ENCODE peak calls at places on chromosomes 13 and 19, in six cellular contexts. I is Calu3, M is GM06990, C is AG04450, L is foreskin keratinocyte, E is progenitor cell of endocrine pancreas. T is an unnamed sample.

GRCh38 chr13:95201814-95202521 is 99.3 kb downstream of the ABCC4 start:
- DNase-seq in I (no peak), M (no peak), C (no peak), L (peak; percentile 42), E (no peak), T (no peak)

GRCh38 chr13:88074794-88075509 is 403.8 kb downstream of the SLITRK5 start:
- DNase-seq in I (no peak), M (no peak), C (no peak), L (peak; percentile 17), E (no peak), T (no peak)

GRCh38 chr13:77384999-77385398 is 58.1 kb upstream of the MYCBP2 start:
- DNase-seq in I (no peak), M (no peak), C (no peak), L (no peak), E (no peak), T (no peak)

GRCh38 chr13:95503662-95504061 is 48.9 kb upstream of the CLDN10 start:
- DNase-seq in I (no peak), M (no peak), C (no peak), L (no peak), E (no peak), T (no peak)

GRCh38 chr13:31697290-31697689 is 42.0 kb upstream of the RXFP2 start:
- DNase-seq in I (no peak), M (no peak), C (no peak), L (peak; percentile 36), E (no peak), T (no peak)

GRCh38 chr13:59914556-59914955 is 249.2 kb downstream of the DIAPH3 start:
- DNase-seq in I (no peak), M (no peak), C (peak; percentile 13), L (no peak), E (no peak), T (no peak)

GRCh38 chr13:91185294-91185863 is 162.1 kb upstream of the MIR17HG start:
- DNase-seq in I (no peak), M (no peak), C (no peak), L (peak; percentile 20), E (no peak), T (no peak)

GRCh38 chr19:45166723-45167252 is 6.0 kb upstream of the NKPD1 start:
- DNase-seq in I (no peak), M (peak; percentile 1), C (no peak), L (no peak), E (no peak), T (no peak)

GRCh38 chr13:26300140-26300539 is 46.2 kb downstream of the CDK8 start:
- DNase-seq in I (no peak), M (no peak), C (no peak), L (peak; percentile 25), E (no peak), T (no peak)

GRCh38 chr19:34254552-34255432 is at the start of gene GARRE1:
- DNase-seq in I (peak; percentile 94), M (peak; percentile 73), C (no peak), L (no peak), E (peak; percentile 25), T (peak; percentile 95)

GRCh38 chr13:112448621-112449544 is 72.7 kb downstream of the SPACA7 start:
- DNase-seq in I (no peak), M (no peak), C (no peak), L (no peak), E (no peak), T (no peak)

GRCh38 chr13:55437162-55437561 is 1703.6 kb upstream of the PRR20A start:
- DNase-seq in I (no peak), M (no peak), C (no peak), L (no peak), E (no peak), T (no peak)

GRCh38 chr13:113420833-113421600 is 32.3 kb downstream of the ADPRHL1 start:
- DNase-seq in I (no peak), M (no peak), C (no peak), L (no peak), E (no peak), T (no peak)

GRCh38 chr13:50518791-50519201 is 324.7 kb downstream of the DLEU7 start:
- DNase-seq in I (no peak), M (no peak), C (peak; percentile 47), L (no peak), E (no peak), T (no peak)

GRCh38 chr19:33396701-33397535 is 23.4 kb downstream of the CEBPG start:
- DNase-seq in I (no peak), M (no peak), C (no peak), L (no peak), E (no peak), T (no peak)

GRCh38 chr19:30691767-30692516 is 319.8 kb downstream of the ZNF536 start:
- DNase-seq in I (no peak), M (no peak), C (no peak), L (no peak), E (no peak), T (no peak)

GRCh38 chr13:70723732-70724131 is 615.5 kb upstream of the KLHL1 start:
- DNase-seq in I (no peak), M (no peak), C (no peak), L (no peak), E (no peak), T (no peak)

GRCh38 chr13:47908200-47908902 is 92.7 kb downstream of the SUCLA2 start:
- DNase-seq in I (no peak), M (no peak), C (peak; percentile 29), L (peak; percentile 19), E (no peak), T (no peak)

GRCh38 chr19:33947565-33947964 is 150.9 kb downstream of the KCTD15 start:
- DNase-seq in I (no peak), M (no peak), C (no peak), L (no peak), E (no peak), T (no peak)

GRCh38 chr19:30854207-30854606 is 482.0 kb downstream of the ZNF536 start:
- DNase-seq in I (no peak), M (no peak), C (no peak), L (no peak), E (no peak), T (no peak)

GRCh38 chr19:16828990-16829821 is at the start of gene SIN3B:
- DNase-seq in I (peak; percentile 80), M (peak; percentile 94), C (peak; percentile 54), L (peak; percentile 76), E (peak; percentile 83), T (peak; percentile 97)

GRCh38 chr13:84037937-84038464 is 155.7 kb upstream of the SLITRK1 start:
- DNase-seq in I (no peak), M (no peak), C (no peak), L (no peak), E (no peak), T (no peak)

GRCh38 chr13:41299316-41300094 is 11.6 kb upstream of the NAA16 start:
- DNase-seq in I (no peak), M (peak; percentile 12), C (no peak), L (no peak), E (no peak), T (no peak)

GRCh38 chr19:40219721-40220276 is 1.6 kb upstream of the TTC9B start:
- DNase-seq in I (peak; percentile 78), M (no peak), C (no peak), L (peak; percentile 90), E (no peak), T (no peak)

DNA sequence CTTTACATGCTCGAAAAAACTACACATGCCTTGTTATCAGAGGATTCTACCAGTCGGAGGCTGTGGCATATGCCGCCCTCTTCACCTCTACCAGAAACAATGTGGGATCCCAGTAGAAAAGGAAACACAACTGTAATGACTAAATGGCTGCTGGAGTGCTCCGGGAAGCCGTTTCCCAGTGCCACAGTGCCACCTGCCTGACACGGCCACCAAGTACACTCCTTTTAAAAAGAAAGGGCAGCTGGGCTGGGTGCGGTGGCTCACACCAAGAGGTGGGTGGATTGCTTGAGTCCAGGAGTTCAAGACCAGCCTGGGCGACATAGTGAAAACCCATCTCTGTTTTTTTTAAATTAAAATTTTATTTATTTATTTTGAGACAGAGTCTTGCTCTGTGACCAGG is 67.3 kb downstream of the TRPM4 start:
- DNase-seq in I (peak; percentile 86), M (peak; percentile 47), C (no peak), L (peak; percentile 49), E (no peak), T (no peak)
- TF ChIP-seq CTCF in I (peak; percentile 73), M (peak; percentile 46), C (peak; percentile 43), L (peak; percentile 84), E (peak; percentile 56), T (peak; percentile 23)

DNA sequence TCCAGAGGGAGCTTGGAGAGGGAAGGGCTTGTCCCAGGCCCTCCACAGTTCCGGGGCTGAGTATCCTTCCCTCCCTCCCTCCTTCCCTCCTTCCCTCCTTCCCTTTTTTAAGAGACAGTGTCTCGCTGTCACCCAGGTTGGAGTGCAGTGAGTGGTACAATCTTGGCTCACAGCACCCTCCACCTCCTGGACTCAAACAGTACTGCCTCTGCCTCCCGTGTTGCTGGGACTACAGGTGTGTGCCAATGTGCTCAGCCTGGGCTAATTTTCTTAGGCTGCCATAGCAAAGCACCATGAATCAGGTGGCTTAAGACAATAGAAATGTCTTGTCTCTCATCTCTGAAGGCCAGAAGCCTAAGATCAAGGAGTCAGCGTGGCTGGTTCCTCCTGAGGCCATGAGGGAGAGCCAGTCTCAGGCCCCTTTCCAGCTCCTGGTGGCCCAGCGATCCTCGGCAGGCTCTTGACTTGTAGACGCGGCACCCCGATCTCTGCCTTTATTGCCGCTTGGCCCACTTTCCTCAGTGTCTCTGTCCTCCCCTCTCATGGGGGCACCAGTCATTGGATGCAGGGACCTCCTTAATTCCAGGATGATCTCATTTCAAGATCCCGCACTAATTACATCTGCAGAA is 47.5 kb downstream of the CRTC1 start:
- DNase-seq in I (no peak), M (no peak), C (no peak), L (no peak), E (no peak), T (no peak)
- TF ChIP-seq CTCF in I (no peak), M (no peak), C (no peak), L (peak; percentile 9), E (peak; percentile 32), T (no peak)

GRCh38 chr13:68173111-68173510 is 943.0 kb upstream of the PCDH9 start:
- DNase-seq in I (no peak), M (no peak), C (no peak), L (peak; percentile 59), E (no peak), T (no peak)

GRCh38 chr13:68170961-68171360 is 940.8 kb upstream of the PCDH9 start:
- DNase-seq in I (no peak), M (no peak), C (no peak), L (no peak), E (no peak), T (no peak)

GRCh38 chr13:68168448-68168847 is 938.3 kb upstream of the PCDH9 start:
- DNase-seq in I (no peak), M (no peak), C (no peak), L (peak; percentile 8), E (no peak), T (no peak)
- TF ChIP-seq CTCF in I (no peak), M (no peak), C (no peak), L (no peak), E (no peak), T (no peak)

DNA sequence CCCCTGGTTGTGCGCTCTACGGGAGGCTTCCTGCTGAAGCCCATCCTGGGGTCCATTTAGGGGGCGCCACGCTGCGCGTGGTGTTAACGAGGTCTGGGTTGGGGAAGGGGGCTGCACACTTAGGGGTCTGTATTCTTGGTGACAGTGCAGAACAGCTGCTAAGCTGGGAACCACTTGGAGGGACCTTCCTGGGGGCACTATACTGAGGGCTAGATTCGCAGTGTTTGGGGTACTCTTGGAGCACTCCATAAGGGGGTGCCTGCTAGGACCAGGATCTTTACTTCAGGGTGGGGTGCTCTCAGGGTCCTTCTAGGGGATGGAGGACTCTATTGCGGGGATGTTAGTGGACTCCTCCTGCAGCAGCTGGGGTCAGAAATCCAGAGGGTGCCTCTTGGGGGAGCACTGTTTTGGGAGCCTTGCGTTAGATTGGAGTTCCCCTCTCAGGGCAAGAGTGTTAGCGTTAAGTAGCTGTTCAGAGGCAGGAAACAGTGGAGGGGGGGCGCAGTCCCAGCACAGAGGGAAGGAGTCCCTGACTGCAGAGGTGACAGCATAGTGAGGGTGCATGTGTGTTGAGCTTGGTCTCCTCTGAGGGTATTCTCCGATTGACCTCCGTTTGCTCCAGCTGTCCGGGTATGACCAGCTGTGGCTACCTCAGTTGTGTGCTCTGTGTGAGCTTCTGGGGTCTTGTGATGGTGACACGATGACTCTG is 1.1 kb downstream of the PDE4A start:
- DNase-seq in I (no peak), M (no peak), C (no peak), L (no peak), E (no peak), T (peak; percentile 55)
- TF ChIP-seq CTCF in I (no peak), M (no peak), C (no peak), L (no peak), E (no peak), T (no peak)

T was measured in GM20000.